ENCODE peak calls at places on chromosomes 3 and 15, in ten cellular contexts. Z is colonic mucosa; T is CD4-positive, alpha-beta T cell; J is epithelial cell of prostate; L is WERI-Rb-1; H is heart left ventricle; K is HL-60; Y is GM12878; U is thoracic aorta; A is aorta. X is an unnamed sample.

GRCh38 chr15:96359772-96360498 is 29.4 kb downstream of the NR2F2 start:
- DNase-seq in Z (no peak), T (no peak), J (no peak), L (no peak), H (peak; percentile 41), K (no peak), Y (no peak), U (no peak), A (peak; percentile 81), X (no peak)

GRCh38 chr3:188271226-188271894 is 117.4 kb downstream of the LPP start:
- DNase-seq in Z (no peak), T (no peak), J (no peak), L (no peak), H (no peak), K (no peak), Y (no peak), U (no peak), A (no peak), X (no peak)

GRCh38 chr3:192039593-192039992 is 578.6 kb downstream of the PYDC2 start:
- DNase-seq in Z (no peak), T (no peak), J (no peak), L (no peak), H (no peak), K (no peak), Y (no peak), U (no peak), A (no peak), X (no peak)

GRCh38 chr3:81245505-81245904 is 515.9 kb downstream of the GBE1 start:
- DNase-seq in Z (no peak), T (no peak), J (no peak), L (no peak), H (no peak), K (no peak), Y (no peak), U (no peak), A (no peak), X (no peak)

GRCh38 chr15:52790941-52791751 is 1.0 kb upstream of the ONECUT1 start:
- DNase-seq in Z (no peak), T (no peak), J (no peak), L (no peak), H (no peak), K (no peak), Y (no peak), U (no peak), A (no peak), X (no peak)

GRCh38 chr3:30012941-30013543 is 593.4 kb upstream of the TGFBR2 start:
- DNase-seq in Z (peak; percentile 82), T (no peak), J (peak; percentile 3), L (peak; percentile 64), H (peak; percentile 58), K (peak; percentile 61), Y (peak; percentile 8), U (peak; percentile 25), A (peak; percentile 77), X (peak; percentile 28)

GRCh38 chr3:124084398-124084881 is 92.5 kb upstream of the ROPN1 start:
- DNase-seq in Z (no peak), T (no peak), J (no peak), L (no peak), H (no peak), K (no peak), Y (no peak), U (no peak), A (no peak), X (no peak)

GRCh38 chr3:142095866-142096265 is 53.5 kb downstream of the TFDP2 start:
- DNase-seq in Z (no peak), T (no peak), J (no peak), L (no peak), H (no peak), K (peak; percentile 23), Y (no peak), U (no peak), A (no peak), X (no peak)

GRCh38 chr15:31254431-31255175 is 72.0 kb upstream of the KLF13 start:
- DNase-seq in Z (peak; percentile 85), T (no peak), J (no peak), L (no peak), H (no peak), K (no peak), Y (no peak), U (no peak), A (no peak), X (no peak)

GRCh38 chr3:139121513-139122220 is 77.0 kb upstream of the PRR23C start:
- DNase-seq in Z (peak; percentile 85), T (no peak), J (no peak), L (no peak), H (peak; percentile 22), K (peak; percentile 68), Y (no peak), U (no peak), A (no peak), X (no peak)

GRCh38 chr15:71634820-71635219 is 175.5 kb upstream of the NR2E3 start:
- DNase-seq in Z (no peak), T (no peak), J (no peak), L (peak; percentile 22), H (no peak), K (no peak), Y (no peak), U (no peak), A (no peak), X (no peak)

GRCh38 chr3:25432191-25432720 is 4.2 kb downstream of the RARB start:
- DNase-seq in Z (no peak), T (no peak), J (no peak), L (no peak), H (no peak), K (no peak), Y (no peak), U (no peak), A (no peak), X (no peak)

GRCh38 chr3:145124886-145125285 is 1036.1 kb downstream of the PLOD2 start:
- DNase-seq in Z (no peak), T (no peak), J (no peak), L (no peak), H (no peak), K (no peak), Y (no peak), U (no peak), A (no peak), X (no peak)

GRCh38 chr3:188421836-188422540 is 268.0 kb downstream of the LPP start:
- DNase-seq in Z (peak; percentile 23), T (no peak), J (no peak), L (no peak), H (no peak), K (peak; percentile 78), Y (peak; percentile 78), U (no peak), A (no peak), X (no peak)

GRCh38 chr15:45185903-45186770 is 1.6 kb downstream of the SHF start:
- DNase-seq in Z (peak; percentile 28), T (no peak), J (no peak), L (no peak), H (no peak), K (no peak), Y (no peak), U (no peak), A (no peak), X (no peak)
- H3K27ac ChIP-seq in Z (peak overlapping the region; percentile 32), T (no peak overlapping the region), J (no peak overlapping the region), L (peak overlapping the region; percentile 95), H (peak overlapping the region; percentile 38), K (no peak overlapping the region), Y (no peak overlapping the region), U (peak overlapping the region; percentile 83), A (peak overlapping the region; percentile 9), X (peak overlapping the region; percentile 78)

DNA sequence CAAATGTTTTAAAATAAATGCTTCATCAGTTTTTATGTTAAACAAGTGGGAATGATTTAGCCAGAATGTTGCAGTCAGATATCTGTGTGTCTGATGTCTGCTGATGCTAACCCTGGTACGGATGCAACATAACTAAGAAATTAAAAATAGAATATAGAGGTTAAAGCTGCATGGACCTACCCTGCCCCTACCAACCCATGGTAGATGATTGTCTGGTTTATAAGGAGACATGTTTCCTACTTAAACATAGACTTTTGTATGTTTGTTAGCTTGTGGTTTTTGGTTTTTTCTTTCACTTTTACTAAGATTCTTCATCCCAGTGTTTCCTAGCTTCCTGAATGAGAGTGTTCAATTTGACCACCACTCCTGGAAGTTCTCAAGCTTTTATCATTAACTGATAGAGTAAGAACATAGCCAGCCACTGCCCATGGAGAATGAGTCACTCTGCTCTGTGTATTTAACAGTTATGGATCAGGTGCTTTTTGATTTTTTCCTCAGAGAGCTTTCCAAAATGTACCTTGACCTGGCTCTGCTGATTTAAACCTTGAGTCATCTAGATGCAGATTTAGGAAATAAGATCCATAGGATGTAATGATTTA is 70.7 kb upstream of the VEPH1 start:
- DNase-seq in Z (no peak), T (no peak), J (no peak), L (no peak), H (no peak), K (no peak), Y (no peak), U (no peak), A (no peak), X (no peak)
- H3K27ac ChIP-seq in Z (no peak overlapping the region), T (no peak overlapping the region), J (no peak overlapping the region), L (no peak overlapping the region), H (no peak overlapping the region), K (no peak overlapping the region), Y (no peak overlapping the region), U (no peak overlapping the region), A (no peak overlapping the region), X (no peak overlapping the region)

DNA sequence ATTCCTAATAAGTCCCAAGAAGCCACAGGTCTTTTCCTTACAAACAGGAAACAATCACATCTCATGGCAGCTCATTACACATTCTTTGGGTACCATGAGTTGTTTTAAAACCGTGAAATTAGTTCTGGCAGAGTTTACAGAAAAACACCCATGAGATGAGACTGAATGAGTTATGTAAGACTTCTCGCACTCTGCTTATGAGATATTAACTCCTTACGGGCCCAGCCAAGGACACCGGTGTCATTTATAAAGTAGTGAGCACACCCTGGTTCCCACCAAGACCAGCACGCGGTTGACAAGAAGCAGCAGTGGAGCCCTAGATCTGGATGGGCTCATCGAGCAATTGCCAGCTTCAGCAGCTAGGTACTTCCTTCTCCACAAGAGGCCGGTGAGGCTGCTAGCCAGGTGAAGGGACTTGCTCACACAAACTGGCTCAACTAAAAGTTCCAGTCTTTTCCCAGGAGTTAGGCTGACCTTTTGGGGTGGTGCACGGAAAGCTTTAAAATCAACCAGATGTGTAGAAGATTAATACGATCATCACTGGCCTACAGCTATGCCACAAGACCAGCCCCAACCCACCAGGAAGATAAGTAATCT is 318.6 kb upstream of the ICE2 start:
- DNase-seq in Z (no peak), T (no peak), J (no peak), L (no peak), H (no peak), K (no peak), Y (no peak), U (no peak), A (no peak), X (no peak)
- H3K27ac ChIP-seq in Z (no peak overlapping the region), T (no peak overlapping the region), J (no peak overlapping the region), L (no peak overlapping the region), H (no peak overlapping the region), K (no peak overlapping the region), Y (no peak overlapping the region), U (no peak overlapping the region), A (no peak overlapping the region), X (peak overlapping the region; percentile 29)

DNA sequence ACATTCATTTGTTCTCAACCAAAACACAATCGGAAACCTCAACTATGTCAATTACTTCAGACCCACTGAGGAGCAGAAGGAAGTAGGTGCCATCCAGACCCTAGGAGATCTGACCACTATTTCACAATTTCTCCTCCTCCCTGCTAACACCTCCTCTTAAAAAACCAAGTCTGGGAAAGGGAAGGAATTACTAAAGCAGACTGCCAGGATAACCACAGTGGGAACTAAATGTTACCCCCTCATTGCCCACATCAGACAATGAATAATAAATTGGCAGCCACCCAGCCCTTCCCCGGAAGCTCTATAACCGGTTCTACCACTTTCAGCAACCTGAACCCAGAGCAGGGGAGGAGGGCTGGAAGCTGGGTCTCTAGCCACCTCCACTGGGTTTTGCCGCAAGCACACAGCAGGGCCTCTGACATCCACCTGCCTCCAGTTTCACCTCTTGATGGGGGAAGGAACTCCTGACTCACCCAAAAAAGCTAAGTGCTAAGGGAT is 17.6 kb downstream of the C15orf62 start:
- DNase-seq in Z (peak; percentile 88), T (no peak), J (peak; percentile 77), L (no peak), H (no peak), K (peak; percentile 69), Y (no peak), U (no peak), A (peak; percentile 70), X (no peak)
- H3K27ac ChIP-seq in Z (peak overlapping the region; percentile 79), T (no peak overlapping the region), J (peak overlapping the region; percentile 96), L (no peak overlapping the region), H (peak overlapping the region; percentile 15), K (no peak overlapping the region), Y (no peak overlapping the region), U (no peak overlapping the region), A (no peak overlapping the region), X (no peak overlapping the region)

X was measured in left ventricle myocardium inferior.